ENCODE peak calls at places on chromosomes 5 and 9, in six cellular contexts. S is CD4-positive, CD25-positive, alpha-beta regulatory T cell; G is SJSA1; U is brain microvascular endothelial cell; Y is activated T-helper 1 cell treated with anti-CD3 and anti-CD28 coated beads, Interleukin-2, amount 50 U/mL, for 16 hours; K is astrocyte. T is an unnamed sample.

GRCh38 chr9:121645003-121645402 is 6.4 kb upstream of the DAB2IP start:
- DNase-seq in U (no peak), S (no peak), G (no peak), K (no peak), Y (no peak), T (no peak)

GRCh38 chr5:84724683-84725082 is 340.0 kb upstream of the EDIL3 start:
- DNase-seq in Y (no peak), K (peak), G (peak), S (no peak), U (peak), T (peak)

GRCh38 chr5:78843436-78843835 is 141.7 kb downstream of the ARSB start:
- DNase-seq in Y (no peak), G (no peak), K (peak), S (no peak), U (no peak), T (no peak)

GRCh38 chr9:118578467-118578866 is 790.8 kb downstream of the BRINP1 start:
- DNase-seq in K (peak), G (no peak), S (no peak), Y (no peak), U (peak), T (peak)

GRCh38 chr9:129287595-129288305 is 109.7 kb upstream of the IER5L start:
- DNase-seq in K (no peak), U (no peak), Y (no peak), G (no peak), S (no peak), T (no peak)

GRCh38 chr5:158979749-158980521 is 119.8 kb downstream of the EBF1 start:
- DNase-seq in G (no peak), S (no peak), U (peak), K (peak), Y (no peak), T (no peak)

GRCh38 chr5:78887384-78888118 is 97.6 kb downstream of the ARSB start:
- DNase-seq in K (no peak), U (no peak), S (no peak), G (no peak), Y (no peak), T (no peak)

GRCh38 chr9:35616681-35617459 is 1.3 kb downstream of the CD72 start:
- DNase-seq in Y (peak), K (peak), G (peak), S (peak), U (peak), T (no peak)

GRCh38 chr5:126108505-126108904 is 314.7 kb upstream of the GRAMD2B start:
- DNase-seq in K (no peak), Y (no peak), S (no peak), G (no peak), U (no peak), T (no peak)

GRCh38 chr5:172788771-172789686 is 18.0 kb upstream of the DUSP1 start:
- DNase-seq in U (no peak), G (no peak), Y (no peak), K (no peak), S (no peak), T (no peak)

GRCh38 chr5:177364159-177364962 is 6.6 kb downstream of the RGS14 start:
- DNase-seq in S (no peak), G (no peak), K (no peak), U (no peak), Y (no peak), T (no peak)

GRCh38 chr5:132049559-132049958 is 10.9 kb upstream of the IL3 start:
- DNase-seq in K (no peak), S (no peak), G (no peak), U (no peak), Y (no peak), T (no peak)

GRCh38 chr5:140690376-140690932 is 716 bp downstream of the HARS1 start:
- DNase-seq in S (no peak), U (no peak), K (no peak), G (no peak), Y (no peak), T (no peak)

GRCh38 chr5:94266170-94266569 is 352.2 kb downstream of the KIAA0825 start:
- DNase-seq in U (no peak), K (peak), Y (no peak), G (no peak), S (no peak), T (no peak)

GRCh38 chr5:57042524-57042931 is 90.6 kb upstream of the MIER3 start:
- DNase-seq in S (no peak), K (no peak), Y (no peak), U (no peak), G (no peak), T (no peak)

GRCh38 chr5:155952486-155953105 is 374.4 kb upstream of the SGCD start:
- DNase-seq in Y (no peak), K (no peak), G (no peak), U (no peak), S (no peak), T (no peak)

GRCh38 chr9:109097156-109097555 is 22.6 kb downstream of the TMEM245 start:
- DNase-seq in U (no peak), S (no peak), K (no peak), Y (no peak), G (no peak), T (no peak)

GRCh38 chr5:155299342-155300006 is 285.9 kb downstream of the KIF4B start:
- DNase-seq in G (no peak), Y (no peak), S (no peak), U (no peak), K (no peak), T (no peak)

GRCh38 chr5:150289551-150290390 is at the start of gene CAMK2A:
- DNase-seq in G (no peak), K (no peak), Y (no peak), S (no peak), U (no peak), T (no peak)

GRCh38 chr5:65108786-65109743 is 340.3 kb downstream of the CWC27 start:
- DNase-seq in G (no peak), S (no peak), U (peak), K (peak), Y (no peak), T (no peak)

GRCh38 chr5:172093965-172094364 is 87.5 kb upstream of the FBXW11 start:
- DNase-seq in K (no peak), Y (no peak), U (no peak), S (no peak), G (no peak), T (no peak)

GRCh38 chr9:14752871-14753270 is 30.3 kb upstream of the CER1 start:
- DNase-seq in K (no peak), G (no peak), U (no peak), Y (no peak), S (no peak), T (no peak)

GRCh38 chr5:1009359-1010180 is 968 bp downstream of the NKD2 start:
- DNase-seq in K (no peak), Y (no peak), G (peak), U (no peak), S (no peak), T (no peak)

GRCh38 chr9:101326501-101326900 is 58.3 kb downstream of the BAAT start:
- DNase-seq in S (no peak), U (no peak), Y (no peak), K (peak), G (no peak), T (no peak)

GRCh38 chr9:79665383-79665782 is 93.6 kb downstream of the TLE4 start:
- DNase-seq in S (no peak), G (no peak), K (no peak), Y (no peak), U (no peak), T (no peak)

GRCh38 chr9:28177142-28177541 is 603.9 kb upstream of the C9orf72 start:
- DNase-seq in U (no peak), K (no peak), Y (no peak), G (no peak), S (no peak), T (no peak)

GRCh38 chr9:26750126-26750525 is 142.5 kb downstream of the CAAP1 start:
- DNase-seq in G (no peak), U (no peak), S (no peak), Y (no peak), K (no peak), T (no peak)

GRCh38 chr5:83895860-83896259 is 175.2 kb upstream of the HAPLN1 start:
- DNase-seq in K (no peak), S (no peak), Y (no peak), G (no peak), U (peak), T (peak)

GRCh38 chr5:73338201-73339126 is 110.1 kb downstream of the FOXD1 start:
- DNase-seq in K (peak), S (no peak), Y (no peak), U (peak), G (peak), T (no peak)

GRCh38 chr5:22837803-22838202 is 15.3 kb downstream of the CDH12 start:
- DNase-seq in U (no peak), G (no peak), S (no peak), Y (no peak), K (no peak), T (no peak)

GRCh38 chr9:100668024-100668423 is 90.1 kb downstream of the CAVIN4 start:
- DNase-seq in U (no peak), Y (no peak), G (no peak), K (no peak), S (no peak), T (no peak)